ENCODE peak calls at places on chromosomes 4 and X, in five cellular contexts. One of them, this sample, is unnamed.
A peak's percentile ranks its signal among the peaks of the same experiment; 100 is the strongest.

GRCh38 chr4:20287246-20287645 is 35.5 kb downstream of the SLIT2 start:
- DNase-seq in foreskin melanocyte: no peak
- DNase-seq in fibroblast of the aortic adventitia: no peak
- DNase-seq in activated naive CD4-positive, alpha-beta T cell treated with anti-CD3 and anti-CD28 coated beads, Interleukin-2, amount 50 U/mL, for 16 hours: no peak
- DNase-seq in A673: no peak
- DNase-seq in this sample: no peak

GRCh38 chrX:140733766-140734342 is 24.3 kb downstream of the LINC00632 start:
- DNase-seq in A673: peak; percentile 63
- DNase-seq in activated naive CD4-positive, alpha-beta T cell treated with anti-CD3 and anti-CD28 coated beads, Interleukin-2, amount 50 U/mL, for 16 hours: no peak
- DNase-seq in foreskin melanocyte: no peak
- DNase-seq in fibroblast of the aortic adventitia: peak; percentile 63
- DNase-seq in this sample: no peak

GRCh38 chr4:93658443-93658842 is 170.1 kb upstream of the ATOH1 start:
- DNase-seq in foreskin melanocyte: no peak
- DNase-seq in activated naive CD4-positive, alpha-beta T cell treated with anti-CD3 and anti-CD28 coated beads, Interleukin-2, amount 50 U/mL, for 16 hours: no peak
- DNase-seq in fibroblast of the aortic adventitia: no peak
- DNase-seq in A673: peak; percentile 10
- DNase-seq in this sample: no peak

GRCh38 chr4:145545538-145546224 is 64.0 kb downstream of the SMAD1 start:
- DNase-seq in foreskin melanocyte: no peak
- DNase-seq in A673: peak; percentile 77
- DNase-seq in fibroblast of the aortic adventitia: peak; percentile 99
- DNase-seq in activated naive CD4-positive, alpha-beta T cell treated with anti-CD3 and anti-CD28 coated beads, Interleukin-2, amount 50 U/mL, for 16 hours: no peak
- DNase-seq in this sample: no peak

GRCh38 chr4:11669156-11669555 is 240.5 kb upstream of the HS3ST1 start:
- DNase-seq in A673: no peak
- DNase-seq in activated naive CD4-positive, alpha-beta T cell treated with anti-CD3 and anti-CD28 coated beads, Interleukin-2, amount 50 U/mL, for 16 hours: no peak
- DNase-seq in foreskin melanocyte: no peak
- DNase-seq in fibroblast of the aortic adventitia: peak; percentile 5
- DNase-seq in this sample: no peak

GRCh38 chr4:173211838-173212237 is 43.2 kb downstream of the GALNT7 start:
- DNase-seq in activated naive CD4-positive, alpha-beta T cell treated with anti-CD3 and anti-CD28 coated beads, Interleukin-2, amount 50 U/mL, for 16 hours: no peak
- DNase-seq in A673: peak; percentile 52
- DNase-seq in foreskin melanocyte: no peak
- DNase-seq in fibroblast of the aortic adventitia: peak; percentile 55
- DNase-seq in this sample: no peak

GRCh38 chr4:111883557-111883999 is 261.7 kb upstream of the FAM241A start:
- DNase-seq in fibroblast of the aortic adventitia: no peak
- DNase-seq in activated naive CD4-positive, alpha-beta T cell treated with anti-CD3 and anti-CD28 coated beads, Interleukin-2, amount 50 U/mL, for 16 hours: no peak
- DNase-seq in A673: peak; percentile 81
- DNase-seq in foreskin melanocyte: no peak
- DNase-seq in this sample: no peak

GRCh38 chr4:70518716-70519115 is 347 bp downstream of the AMTN start:
- DNase-seq in A673: no peak
- DNase-seq in activated naive CD4-positive, alpha-beta T cell treated with anti-CD3 and anti-CD28 coated beads, Interleukin-2, amount 50 U/mL, for 16 hours: no peak
- DNase-seq in foreskin melanocyte: no peak
- DNase-seq in fibroblast of the aortic adventitia: peak; percentile 14
- DNase-seq in this sample: no peak

GRCh38 chr4:24262616-24263015 is 321.7 kb downstream of the DHX15 start:
- DNase-seq in fibroblast of the aortic adventitia: no peak
- DNase-seq in foreskin melanocyte: peak; percentile 86
- DNase-seq in activated naive CD4-positive, alpha-beta T cell treated with anti-CD3 and anti-CD28 coated beads, Interleukin-2, amount 50 U/mL, for 16 hours: no peak
- DNase-seq in A673: no peak
- DNase-seq in this sample: no peak

GRCh38 chr4:174604198-174604597 is 81.9 kb upstream of the HPGD start:
- DNase-seq in fibroblast of the aortic adventitia: peak; percentile 67
- DNase-seq in foreskin melanocyte: no peak
- DNase-seq in A673: peak; percentile 5
- DNase-seq in activated naive CD4-positive, alpha-beta T cell treated with anti-CD3 and anti-CD28 coated beads, Interleukin-2, amount 50 U/mL, for 16 hours: no peak
- DNase-seq in this sample: no peak

GRCh38 chrX:149275836-149276235 is 229.3 kb downstream of the IDS start:
- DNase-seq in fibroblast of the aortic adventitia: no peak
- DNase-seq in foreskin melanocyte: no peak
- DNase-seq in A673: no peak
- DNase-seq in activated naive CD4-positive, alpha-beta T cell treated with anti-CD3 and anti-CD28 coated beads, Interleukin-2, amount 50 U/mL, for 16 hours: no peak
- DNase-seq in this sample: no peak

GRCh38 chrX:1658083-1658463 is 43.2 kb downstream of the ASMT start:
- DNase-seq in foreskin melanocyte: no peak
- DNase-seq in activated naive CD4-positive, alpha-beta T cell treated with anti-CD3 and anti-CD28 coated beads, Interleukin-2, amount 50 U/mL, for 16 hours: no peak
- DNase-seq in fibroblast of the aortic adventitia: no peak
- DNase-seq in A673: no peak
- DNase-seq in this sample: no peak

GRCh38 chrX:37921758-37922157 is 74.4 kb upstream of the DYNLT3 start:
- DNase-seq in fibroblast of the aortic adventitia: peak; percentile 31
- DNase-seq in activated naive CD4-positive, alpha-beta T cell treated with anti-CD3 and anti-CD28 coated beads, Interleukin-2, amount 50 U/mL, for 16 hours: no peak
- DNase-seq in foreskin melanocyte: peak; percentile 77
- DNase-seq in A673: peak; percentile 85
- DNase-seq in this sample: no peak

GRCh38 chr4:148834804-148835598 is 392.8 kb upstream of the NR3C2 start:
- DNase-seq in fibroblast of the aortic adventitia: peak; percentile 23
- DNase-seq in activated naive CD4-positive, alpha-beta T cell treated with anti-CD3 and anti-CD28 coated beads, Interleukin-2, amount 50 U/mL, for 16 hours: no peak
- DNase-seq in foreskin melanocyte: no peak
- DNase-seq in A673: peak; percentile 8
- DNase-seq in this sample: no peak

GRCh38 chr4:181870326-181870725 is 372.9 kb upstream of the TENM3 start:
- DNase-seq in foreskin melanocyte: peak; percentile 90
- DNase-seq in A673: no peak
- DNase-seq in activated naive CD4-positive, alpha-beta T cell treated with anti-CD3 and anti-CD28 coated beads, Interleukin-2, amount 50 U/mL, for 16 hours: no peak
- DNase-seq in fibroblast of the aortic adventitia: peak; percentile 7
- DNase-seq in this sample: no peak

GRCh38 chr4:105679186-105679585 is 29.3 kb downstream of the INTS12 start:
- DNase-seq in fibroblast of the aortic adventitia: no peak
- DNase-seq in A673: no peak
- DNase-seq in foreskin melanocyte: no peak
- DNase-seq in activated naive CD4-positive, alpha-beta T cell treated with anti-CD3 and anti-CD28 coated beads, Interleukin-2, amount 50 U/mL, for 16 hours: no peak
- DNase-seq in this sample: no peak

This sample was measured in breast epithelium.